ENCODE peak calls at places on chromosomes 5 and 9, in five cellular contexts. One of them, this sample, is unnamed.

GRCh38 chr5:75325242-75325641 is 11.8 kb upstream of the HMGCR start:
- DNase-seq in CD8-positive, alpha-beta T cell: no peak
- DNase-seq in neural crest cell: no peak
- DNase-seq in Peyer's patch: no peak
- DNase-seq in WTC11: no peak
- DNase-seq in this sample: no peak

GRCh38 chr9:81673310-81673709 is 16.0 kb downstream of the TLE1 start:
- DNase-seq in WTC11: peak
- DNase-seq in neural crest cell: no peak
- DNase-seq in Peyer's patch: no peak
- DNase-seq in CD8-positive, alpha-beta T cell: no peak
- DNase-seq in this sample: no peak

GRCh38 chr5:75885849-75886596 is 168.8 kb upstream of the POC5 start:
- DNase-seq in WTC11: peak
- DNase-seq in neural crest cell: peak
- DNase-seq in Peyer's patch: no peak
- DNase-seq in CD8-positive, alpha-beta T cell: no peak
- DNase-seq in this sample: no peak

GRCh38 chr9:124477211-124478013 is 27.2 kb downstream of the ADGRD2 start:
- DNase-seq in WTC11: no peak
- DNase-seq in CD8-positive, alpha-beta T cell: no peak
- DNase-seq in Peyer's patch: no peak
- DNase-seq in neural crest cell: peak
- DNase-seq in this sample: no peak

GRCh38 chr5:58185397-58186195 is 274.3 kb downstream of the PLK2 start:
- DNase-seq in Peyer's patch: no peak
- DNase-seq in WTC11: no peak
- DNase-seq in CD8-positive, alpha-beta T cell: no peak
- DNase-seq in neural crest cell: no peak
- DNase-seq in this sample: no peak

GRCh38 chr9:133613396-133613795 is 4.2 kb upstream of the FAM163B start:
- DNase-seq in neural crest cell: no peak
- DNase-seq in Peyer's patch: no peak
- DNase-seq in WTC11: no peak
- DNase-seq in CD8-positive, alpha-beta T cell: no peak
- DNase-seq in this sample: no peak

GRCh38 chr9:129111762-129112151 is 542 bp downstream of the PTPA start:
- DNase-seq in neural crest cell: no peak
- DNase-seq in CD8-positive, alpha-beta T cell: peak
- DNase-seq in WTC11: peak
- DNase-seq in Peyer's patch: no peak
- DNase-seq in this sample: peak

GRCh38 chr5:79853003-79853402 is 138.1 kb downstream of the MTX3 start:
- DNase-seq in neural crest cell: no peak
- DNase-seq in Peyer's patch: no peak
- DNase-seq in CD8-positive, alpha-beta T cell: no peak
- DNase-seq in WTC11: no peak
- DNase-seq in this sample: no peak

GRCh38 chr5:110339399-110339798 is 387.1 kb downstream of the TMEM232 start:
- DNase-seq in Peyer's patch: no peak
- DNase-seq in CD8-positive, alpha-beta T cell: no peak
- DNase-seq in WTC11: no peak
- DNase-seq in neural crest cell: no peak
- DNase-seq in this sample: no peak

GRCh38 chr5:10525124-10525495 is 38.8 kb upstream of the ANKRD33B start:
- DNase-seq in neural crest cell: no peak
- DNase-seq in WTC11: no peak
- DNase-seq in Peyer's patch: no peak
- DNase-seq in CD8-positive, alpha-beta T cell: no peak
- DNase-seq in this sample: no peak

GRCh38 chr9:20312732-20313131 is 309.6 kb downstream of the MLLT3 start:
- DNase-seq in Peyer's patch: no peak
- DNase-seq in CD8-positive, alpha-beta T cell: no peak
- DNase-seq in WTC11: no peak
- DNase-seq in neural crest cell: no peak
- DNase-seq in this sample: no peak

This sample was measured in CD4-positive, alpha-beta T cell.